ENCODE peak calls at places on chromosomes 7 and 10, in five cellular contexts. One of them, this sample, is unnamed.

GRCh38 chr10:31761156-31761555 is 167.5 kb downstream of the ARHGAP12 start:
- DNase-seq in fibroblast of lung: peak; percentile 52
- DNase-seq in CD4-positive, alpha-beta T cell: no peak
- DNase-seq in AG04449: no peak
- DNase-seq in colonic mucosa: no peak
- DNase-seq in this sample: no peak

GRCh38 chr7:47950714-47951113 is 2.4 kb upstream of the PKD1L1 start:
- DNase-seq in fibroblast of lung: no peak
- DNase-seq in CD4-positive, alpha-beta T cell: no peak
- DNase-seq in AG04449: no peak
- DNase-seq in colonic mucosa: peak; percentile 70
- DNase-seq in this sample: no peak

GRCh38 chr7:85177316-85177715 is 9.5 kb downstream of the SEMA3D start:
- DNase-seq in fibroblast of lung: no peak
- DNase-seq in CD4-positive, alpha-beta T cell: no peak
- DNase-seq in AG04449: no peak
- DNase-seq in colonic mucosa: no peak
- DNase-seq in this sample: no peak

GRCh38 chr7:74051629-74052410 is 23.8 kb downstream of the ELN start:
- DNase-seq in fibroblast of lung: peak; percentile 31
- DNase-seq in CD4-positive, alpha-beta T cell: no peak
- DNase-seq in AG04449: no peak
- DNase-seq in colonic mucosa: peak; percentile 67
- DNase-seq in this sample: peak; percentile 52

GRCh38 chr10:124875596-124875995 is 66.3 kb upstream of the ZRANB1 start:
- DNase-seq in fibroblast of lung: peak; percentile 51
- DNase-seq in CD4-positive, alpha-beta T cell: no peak
- DNase-seq in AG04449: no peak
- DNase-seq in colonic mucosa: no peak
- DNase-seq in this sample: no peak

GRCh38 chr10:22742678-22743077 is 28.3 kb upstream of the PIP4K2A start:
- DNase-seq in fibroblast of lung: no peak
- DNase-seq in CD4-positive, alpha-beta T cell: no peak
- DNase-seq in AG04449: no peak
- DNase-seq in colonic mucosa: no peak
- DNase-seq in this sample: no peak

GRCh38 chr7:110386914-110387313 is 704.0 kb upstream of the LRRN3 start:
- DNase-seq in fibroblast of lung: peak; percentile 32
- DNase-seq in CD4-positive, alpha-beta T cell: no peak
- DNase-seq in AG04449: peak; percentile 5
- DNase-seq in colonic mucosa: no peak
- DNase-seq in this sample: no peak

GRCh38 chr10:1274098-1274745 is 218.0 kb downstream of the WDR37 start:
- DNase-seq in fibroblast of lung: no peak
- DNase-seq in CD4-positive, alpha-beta T cell: no peak
- DNase-seq in AG04449: no peak
- DNase-seq in colonic mucosa: no peak
- DNase-seq in this sample: no peak

GRCh38 chr10:55979203-55979602 is 381.9 kb downstream of the ZWINT start:
- DNase-seq in fibroblast of lung: no peak
- DNase-seq in CD4-positive, alpha-beta T cell: no peak
- DNase-seq in AG04449: no peak
- DNase-seq in colonic mucosa: no peak
- DNase-seq in this sample: no peak

GRCh38 chr10:14580933-14581332 is 193.8 kb downstream of the FAM107B start:
- DNase-seq in fibroblast of lung: no peak
- DNase-seq in CD4-positive, alpha-beta T cell: no peak
- DNase-seq in AG04449: no peak
- DNase-seq in colonic mucosa: no peak
- DNase-seq in this sample: no peak

GRCh38 chr10:85570871-85571270 is 795.7 kb downstream of the GRID1 start:
- DNase-seq in fibroblast of lung: no peak
- DNase-seq in CD4-positive, alpha-beta T cell: no peak
- DNase-seq in AG04449: no peak
- DNase-seq in colonic mucosa: no peak
- DNase-seq in this sample: no peak

GRCh38 chr7:13293264-13294002 is 606.0 kb downstream of the ARL4A start:
- DNase-seq in fibroblast of lung: no peak
- DNase-seq in CD4-positive, alpha-beta T cell: no peak
- DNase-seq in AG04449: no peak
- DNase-seq in colonic mucosa: no peak
- DNase-seq in this sample: no peak

GRCh38 chr7:18610331-18610948 is 114.9 kb downstream of the HDAC9 start:
- DNase-seq in fibroblast of lung: peak; percentile 43
- DNase-seq in CD4-positive, alpha-beta T cell: no peak
- DNase-seq in AG04449: no peak
- DNase-seq in colonic mucosa: peak; percentile 26
- DNase-seq in this sample: peak; percentile 10

GRCh38 chr10:49115015-49115795 is at the start of gene VSTM4:
- DNase-seq in fibroblast of lung: peak; percentile 47
- DNase-seq in CD4-positive, alpha-beta T cell: no peak
- DNase-seq in AG04449: no peak
- DNase-seq in colonic mucosa: no peak
- DNase-seq in this sample: peak; percentile 22

GRCh38 chr10:113062977-113063967 is 113.2 kb downstream of the TCF7L2 start:
- DNase-seq in fibroblast of lung: no peak
- DNase-seq in CD4-positive, alpha-beta T cell: no peak
- DNase-seq in AG04449: no peak
- DNase-seq in colonic mucosa: no peak
- DNase-seq in this sample: no peak

GRCh38 chr7:28988818-28989595 is 30.9 kb upstream of the TRIL start:
- DNase-seq in fibroblast of lung: peak; percentile 96
- DNase-seq in CD4-positive, alpha-beta T cell: no peak
- DNase-seq in AG04449: peak; percentile 91
- DNase-seq in colonic mucosa: peak; percentile 32
- DNase-seq in this sample: no peak

GRCh38 chr10:25405871-25406270 is 231.1 kb downstream of the GPR158 start:
- DNase-seq in fibroblast of lung: no peak
- DNase-seq in CD4-positive, alpha-beta T cell: no peak
- DNase-seq in AG04449: no peak
- DNase-seq in colonic mucosa: no peak
- DNase-seq in this sample: no peak

GRCh38 chr10:69087600-69088470 is at the start of gene SRGN:
- DNase-seq in fibroblast of lung: peak; percentile 95
- DNase-seq in CD4-positive, alpha-beta T cell: peak; percentile 55
- DNase-seq in AG04449: peak; percentile 63
- DNase-seq in colonic mucosa: peak; percentile 67
- DNase-seq in this sample: no peak

GRCh38 chr7:145031162-145031561 is 195.3 kb upstream of the TPK1 start:
- DNase-seq in fibroblast of lung: no peak
- DNase-seq in CD4-positive, alpha-beta T cell: no peak
- DNase-seq in AG04449: no peak
- DNase-seq in colonic mucosa: no peak
- DNase-seq in this sample: no peak

GRCh38 chr7:50349963-50350944 is 45.7 kb downstream of the IKZF1 start:
- DNase-seq in fibroblast of lung: no peak
- DNase-seq in CD4-positive, alpha-beta T cell: peak; percentile 60
- DNase-seq in AG04449: no peak
- DNase-seq in colonic mucosa: no peak
- DNase-seq in this sample: no peak

GRCh38 chr7:66181329-66181728 is 23.8 kb upstream of the TPST1 start:
- DNase-seq in fibroblast of lung: peak; percentile 56
- DNase-seq in CD4-positive, alpha-beta T cell: no peak
- DNase-seq in AG04449: no peak
- DNase-seq in colonic mucosa: no peak
- DNase-seq in this sample: no peak

GRCh38 chr10:69802424-69803161 is 887 bp downstream of the COL13A1 start:
- DNase-seq in fibroblast of lung: peak; percentile 60
- DNase-seq in CD4-positive, alpha-beta T cell: no peak
- DNase-seq in AG04449: no peak
- DNase-seq in colonic mucosa: peak; percentile 31
- DNase-seq in this sample: peak; percentile 25

GRCh38 chr10:132065491-132066105 is at the start of gene JAKMIP3:
- DNase-seq in fibroblast of lung: peak; percentile 88
- DNase-seq in CD4-positive, alpha-beta T cell: no peak
- DNase-seq in AG04449: peak; percentile 82
- DNase-seq in colonic mucosa: peak; percentile 23
- DNase-seq in this sample: no peak

GRCh38 chr10:86262671-86263165 is 103.9 kb downstream of the GRID1 start:
- DNase-seq in fibroblast of lung: no peak
- DNase-seq in CD4-positive, alpha-beta T cell: no peak
- DNase-seq in AG04449: no peak
- DNase-seq in colonic mucosa: no peak
- DNase-seq in this sample: peak; percentile 5

GRCh38 chr7:95394370-95394769 is 1.8 kb downstream of the PON3 start:
- DNase-seq in fibroblast of lung: no peak
- DNase-seq in CD4-positive, alpha-beta T cell: no peak
- DNase-seq in AG04449: no peak
- DNase-seq in colonic mucosa: no peak
- DNase-seq in this sample: no peak

GRCh38 chr7:156772725-156773124 is 120.3 kb downstream of the LMBR1 start:
- DNase-seq in fibroblast of lung: no peak
- DNase-seq in CD4-positive, alpha-beta T cell: no peak
- DNase-seq in AG04449: no peak
- DNase-seq in colonic mucosa: no peak
- DNase-seq in this sample: no peak

GRCh38 chr7:94700926-94701554 is 45.1 kb upstream of the SGCE start:
- DNase-seq in fibroblast of lung: peak; percentile 47
- DNase-seq in CD4-positive, alpha-beta T cell: no peak
- DNase-seq in AG04449: no peak
- DNase-seq in colonic mucosa: no peak
- DNase-seq in this sample: no peak

GRCh38 chr7:27220440-27220955 is 20.6 kb upstream of the HOXA13 start:
- DNase-seq in fibroblast of lung: no peak
- DNase-seq in CD4-positive, alpha-beta T cell: no peak
- DNase-seq in AG04449: no peak
- DNase-seq in colonic mucosa: no peak
- DNase-seq in this sample: no peak

GRCh38 chr10:65017523-65017922 is 1496.3 kb downstream of the REEP3 start:
- DNase-seq in fibroblast of lung: no peak
- DNase-seq in CD4-positive, alpha-beta T cell: no peak
- DNase-seq in AG04449: no peak
- DNase-seq in colonic mucosa: no peak
- DNase-seq in this sample: no peak

GRCh38 chr7:151436446-151437162 is 3.3 kb downstream of the CRYGN start:
- DNase-seq in fibroblast of lung: no peak
- DNase-seq in CD4-positive, alpha-beta T cell: no peak
- DNase-seq in AG04449: no peak
- DNase-seq in colonic mucosa: no peak
- DNase-seq in this sample: no peak

DNA sequence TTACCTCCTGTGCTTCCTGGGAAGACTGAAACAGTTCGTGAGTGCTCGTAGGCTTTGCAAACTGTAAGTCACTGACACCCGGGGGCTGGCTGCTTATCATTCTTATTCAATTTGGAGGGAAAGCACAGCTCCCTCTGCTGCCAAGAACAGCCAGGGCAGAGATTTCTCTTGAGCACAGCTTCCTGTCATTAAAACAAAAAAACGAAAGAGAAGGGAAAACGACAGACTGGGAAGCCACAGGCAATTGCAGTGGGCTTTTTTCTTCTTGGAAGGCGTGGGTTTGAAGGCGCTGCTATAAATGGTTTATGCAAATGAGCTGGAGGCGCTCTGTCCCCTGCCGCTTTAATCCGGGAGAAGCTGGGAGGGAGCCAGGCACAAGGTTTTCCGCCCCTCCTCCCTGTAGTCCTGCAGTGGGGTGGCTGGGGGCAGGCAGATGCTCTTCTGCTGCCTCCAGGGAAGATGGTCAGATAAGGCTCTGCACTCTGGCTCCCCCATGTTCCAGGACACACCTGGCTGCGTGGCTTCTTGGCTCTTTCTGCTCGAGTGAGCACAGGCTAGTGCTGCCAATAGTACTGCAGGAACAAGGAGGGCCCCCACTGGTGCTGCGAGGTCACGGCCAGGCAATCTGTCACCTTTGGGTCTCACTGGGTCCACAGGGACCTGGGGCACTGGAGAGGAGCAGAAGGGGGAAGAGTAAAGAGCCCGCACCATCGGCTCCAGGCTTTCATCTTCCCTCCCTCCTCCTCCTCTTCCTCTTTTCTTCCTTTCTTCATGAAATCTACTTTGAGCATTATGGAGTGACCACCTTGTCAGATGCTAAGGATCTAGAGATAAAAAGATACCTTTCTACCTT is 49.5 kb downstream of the NEURL1 start:
- DNase-seq in fibroblast of lung: peak; percentile 48
- DNase-seq in CD4-positive, alpha-beta T cell: peak; percentile 11
- DNase-seq in AG04449: no peak
- DNase-seq in colonic mucosa: peak; percentile 55
- DNase-seq in this sample: no peak
- TF ChIP-seq CTCF in fibroblast of lung: peak; percentile 51
- TF ChIP-seq CTCF in CD4-positive, alpha-beta T cell: peak; percentile 43
- TF ChIP-seq CTCF in AG04449: peak; percentile 51
- TF ChIP-seq CTCF in colonic mucosa: no peak
- TF ChIP-seq CTCF in this sample: peak; percentile 37

GRCh38 chr10:100817268-100817839 is 72.0 kb downstream of the PAX2 start:
- DNase-seq in fibroblast of lung: no peak
- DNase-seq in CD4-positive, alpha-beta T cell: no peak
- DNase-seq in AG04449: no peak
- DNase-seq in colonic mucosa: no peak
- DNase-seq in this sample: no peak
- TF ChIP-seq CTCF in fibroblast of lung: no peak
- TF ChIP-seq CTCF in CD4-positive, alpha-beta T cell: no peak
- TF ChIP-seq CTCF in AG04449: no peak
- TF ChIP-seq CTCF in colonic mucosa: no peak
- TF ChIP-seq CTCF in this sample: peak; percentile 70

GRCh38 chr10:96910488-96911395 is 78.6 kb downstream of the LCOR start:
- DNase-seq in fibroblast of lung: peak; percentile 51
- DNase-seq in CD4-positive, alpha-beta T cell: no peak
- DNase-seq in AG04449: no peak
- DNase-seq in colonic mucosa: no peak
- DNase-seq in this sample: no peak
- TF ChIP-seq CTCF in fibroblast of lung: peak; percentile 55
- TF ChIP-seq CTCF in CD4-positive, alpha-beta T cell: peak; percentile 81
- TF ChIP-seq CTCF in AG04449: peak; percentile 27
- TF ChIP-seq CTCF in colonic mucosa: peak; percentile 59
- TF ChIP-seq CTCF in this sample: peak; percentile 64

DNA sequence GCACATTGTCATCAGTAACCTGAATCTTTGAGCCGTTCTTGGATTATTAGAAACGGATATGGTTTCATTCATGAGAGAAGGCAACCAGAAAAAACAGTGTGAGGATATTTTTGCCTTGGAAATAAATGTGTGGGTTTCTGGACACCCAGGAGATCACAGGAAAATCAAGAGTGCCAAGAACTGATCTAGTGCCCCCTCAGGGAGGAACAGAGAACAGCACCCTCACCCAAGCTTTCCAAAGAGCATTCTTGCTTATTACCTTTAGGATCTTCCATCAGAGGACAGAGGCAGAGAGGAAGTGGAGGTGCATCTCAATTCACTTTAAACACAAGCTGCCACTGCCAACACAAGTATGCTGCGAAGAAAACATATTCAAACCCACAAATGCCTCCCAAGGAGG is 851.5 kb upstream of the COBL start:
- DNase-seq in fibroblast of lung: no peak
- DNase-seq in CD4-positive, alpha-beta T cell: no peak
- DNase-seq in AG04449: no peak
- DNase-seq in colonic mucosa: no peak
- DNase-seq in this sample: no peak
- TF ChIP-seq CTCF in fibroblast of lung: no peak
- TF ChIP-seq CTCF in CD4-positive, alpha-beta T cell: no peak
- TF ChIP-seq CTCF in AG04449: no peak
- TF ChIP-seq CTCF in colonic mucosa: no peak
- TF ChIP-seq CTCF in this sample: peak; percentile 51

This sample was measured in progenitor cell of endocrine pancreas.